ENCODE peak calls at places on chromosomes 6 and 20, in five cellular contexts. S is neural progenitor cell, B is uterus, A is right atrium auricular region, Z is OCI-LY7. L is an unnamed sample.
A peak's percentile ranks its signal among the peaks of the same experiment; 100 is the strongest.

GRCh38 chr20:35145141-35145564 is 2.0 kb downstream of the EDEM2 start:
- DNase-seq in S (peak; percentile 75), B (peak; percentile 45), A (no peak), Z (peak; percentile 81), L (no peak)

GRCh38 chr6:106973018-106973840 is 1.3 kb downstream of the CD24 start:
- DNase-seq in S (peak; percentile 74), B (no peak), A (no peak), Z (peak; percentile 63), L (no peak)

GRCh38 chr6:134217110-134217509 is 100.8 kb downstream of the SGK1 start:
- DNase-seq in S (no peak), B (no peak), A (no peak), Z (no peak), L (no peak)

GRCh38 chr6:157328108-157328692 is 4.9 kb upstream of the TMEM242 start:
- DNase-seq in S (no peak), B (no peak), A (no peak), Z (no peak), L (no peak)

GRCh38 chr6:5287205-5287965 is 26.1 kb downstream of the FARS2 start:
- DNase-seq in S (no peak), B (no peak), A (no peak), Z (no peak), L (no peak)

GRCh38 chr20:47274449-47275108 is 81.9 kb downstream of the ZMYND8 start:
- DNase-seq in S (no peak), B (no peak), A (no peak), Z (no peak), L (no peak)

GRCh38 chr20:6673071-6673470 is 94.4 kb upstream of the BMP2 start:
- DNase-seq in S (no peak), B (no peak), A (no peak), Z (no peak), L (no peak)

GRCh38 chr20:64044484-64045247 is 4.8 kb downstream of the SOX18 start:
- DNase-seq in S (no peak), B (no peak), A (no peak), Z (no peak), L (no peak)

GRCh38 chr6:125078602-125079321 is 74.8 kb upstream of the TPD52L1 start:
- DNase-seq in S (no peak), B (no peak), A (no peak), Z (no peak), L (no peak)

GRCh38 chr20:51446656-51447055 is 95.9 kb downstream of the NFATC2 start:
- DNase-seq in S (no peak), B (peak; percentile 69), A (no peak), Z (no peak), L (no peak)

GRCh38 chr20:13028001-13028400 is 19.2 kb downstream of the SPTLC3 start:
- DNase-seq in S (no peak), B (no peak), A (no peak), Z (no peak), L (no peak)

GRCh38 chr6:135909737-135910387 is 58.4 kb downstream of the PDE7B start:
- DNase-seq in S (peak; percentile 84), B (no peak), A (no peak), Z (peak; percentile 59), L (no peak)

GRCh38 chr6:134415681-134416080 is 97.8 kb upstream of the SGK1 start:
- DNase-seq in S (no peak), B (no peak), A (no peak), Z (no peak), L (no peak)

GRCh38 chr20:38224534-38224933 is 36.0 kb downstream of the KIAA1755 start:
- DNase-seq in S (no peak), B (no peak), A (no peak), Z (no peak), L (no peak)

GRCh38 chr20:32514760-32515159 is 70.4 kb downstream of the NOL4L start:
- DNase-seq in S (no peak), B (no peak), A (no peak), Z (no peak), L (no peak)

GRCh38 chr6:34888874-34889555 is at the start of gene ANKS1A:
- DNase-seq in S (peak; percentile 91), B (peak; percentile 79), A (peak; percentile 71), Z (peak; percentile 83), L (peak; percentile 84)

GRCh38 chr20:58246346-58246745 is 17.9 kb upstream of the ANKRD60 start:
- DNase-seq in S (peak; percentile 42), B (no peak), A (no peak), Z (no peak), L (no peak)

GRCh38 chr6:37514377-37514776 is 14.7 kb upstream of the CCDC167 start:
- DNase-seq in S (no peak), B (no peak), A (no peak), Z (no peak), L (no peak)

GRCh38 chr6:146650799-146651481 is 52.2 kb downstream of the ADGB start:
- DNase-seq in S (no peak), B (no peak), A (no peak), Z (no peak), L (no peak)

GRCh38 chr6:85449818-85450577 is at the start of gene NT5E:
- DNase-seq in S (peak; percentile 70), B (peak; percentile 74), A (peak; percentile 80), Z (no peak), L (peak; percentile 74)

GRCh38 chr6:12892201-12892600 is 175.6 kb downstream of the PHACTR1 start:
- DNase-seq in S (no peak), B (no peak), A (no peak), Z (no peak), L (no peak)

GRCh38 chr20:53384392-53384791 is 209.2 kb downstream of the ZNF217 start:
- DNase-seq in S (no peak), B (no peak), A (no peak), Z (no peak), L (no peak)

GRCh38 chr6:85866373-85866740 is 223.7 kb upstream of the SYNCRIP start:
- DNase-seq in S (no peak), B (peak; percentile 42), A (no peak), Z (no peak), L (no peak)

GRCh38 chr6:12030993-12031550 is 19.0 kb downstream of the HIVEP1 start:
- DNase-seq in S (no peak), B (no peak), A (no peak), Z (no peak), L (no peak)

GRCh38 chr20:64222273-64222672 is 33.3 kb upstream of the PCMTD2 start:
- DNase-seq in S (no peak), B (no peak), A (no peak), Z (no peak), L (no peak)

DNA sequence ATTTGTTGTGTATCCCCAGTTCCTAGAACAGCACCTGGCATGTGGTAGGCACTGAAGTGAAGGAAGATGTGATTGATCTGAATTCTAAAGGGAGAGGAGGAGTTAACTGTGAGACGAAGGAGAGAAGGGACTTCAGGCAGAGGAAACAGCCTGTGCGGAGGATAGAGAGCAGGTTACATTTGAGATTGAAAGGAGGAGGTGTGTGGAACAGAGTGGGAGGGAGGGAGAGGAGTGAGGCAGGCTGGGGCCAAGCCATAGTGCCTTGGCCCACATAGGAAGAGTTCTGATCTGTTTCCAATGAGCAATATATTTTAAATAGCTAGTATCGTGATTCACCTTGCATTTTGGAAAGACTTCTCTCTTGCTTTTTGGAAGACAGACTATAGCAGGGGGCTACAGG is 13.9 kb upstream of the MROH8 start:
- DNase-seq in S (no peak), B (no peak), A (no peak), Z (no peak), L (no peak)
- H3K4me1 ChIP-seq in S (peaks cover 31% of the 10 kb centered on the region), B (peaks cover 6% of the 10 kb centered on the region), A (peaks cover 29% of the 10 kb centered on the region), Z (peaks cover 28% of the 10 kb centered on the region), L (peaks cover 57% of the 10 kb centered on the region)

DNA sequence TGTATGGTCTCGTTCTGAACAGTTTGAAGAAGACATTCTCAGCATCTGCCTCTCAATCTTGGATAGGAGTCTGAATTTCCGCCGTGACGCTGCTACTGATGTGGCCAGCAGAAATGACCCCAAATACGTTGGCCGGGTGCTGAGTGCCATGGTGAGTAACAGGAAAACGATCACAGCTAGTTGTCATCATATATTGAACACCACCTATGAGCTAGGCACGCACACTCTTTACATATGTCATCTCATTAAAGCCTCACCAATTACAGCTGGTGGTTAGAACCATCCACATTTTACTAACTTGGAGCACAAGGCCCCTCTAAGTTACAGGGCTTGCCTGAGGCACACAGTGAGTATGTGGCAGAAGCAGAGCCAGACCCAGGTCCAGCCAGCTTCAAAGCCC is 17.1 kb downstream of the TGM3 start:
- DNase-seq in S (no peak), B (no peak), A (no peak), Z (no peak), L (no peak)
- H3K4me1 ChIP-seq in S (no peaks in the 10 kb centered on the region), B (no peaks in the 10 kb centered on the region), A (no peaks in the 10 kb centered on the region), Z (no peaks in the 10 kb centered on the region), L (no peaks in the 10 kb centered on the region)

GRCh38 chr6:10402648-10403311 is 12.1 kb downstream of the TFAP2A start:
- DNase-seq in S (no peak), B (no peak), A (no peak), Z (no peak), L (no peak)

GRCh38 chr6:10403385-10404106 is 11.3 kb downstream of the TFAP2A start:
- DNase-seq in S (no peak), B (no peak), A (no peak), Z (no peak), L (no peak)

GRCh38 chr6:10404107-10404798 is 10.6 kb downstream of the TFAP2A start:
- DNase-seq in S (peak; percentile 99), B (peak; percentile 76), A (peak; percentile 73), Z (peak; percentile 97), L (peak; percentile 81)

GRCh38 chr6:10406556-10406955 is 8.3 kb downstream of the TFAP2A start:
- DNase-seq in S (no peak), B (no peak), A (no peak), Z (no peak), L (no peak)

GRCh38 chr6:10404799-10405524 is 9.9 kb downstream of the TFAP2A start:
- DNase-seq in S (no peak), B (no peak), A (peak; percentile 38), Z (no peak), L (no peak)
- H3K4me1 ChIP-seq in S (no peaks in the 10 kb centered on the region), B (peaks cover 5% of the 10 kb centered on the region), A (peaks cover 14% of the 10 kb centered on the region), Z (peaks cover 15% of the 10 kb centered on the region), L (peaks cover 13% of the 10 kb centered on the region)

GRCh38 chr6:41071501-41071922 is 644 bp downstream of the OARD1 start:
- DNase-seq in S (no peak), B (no peak), A (no peak), Z (peak; percentile 79), L (no peak)

GRCh38 chr6:41063884-41064285 is 8.3 kb downstream of the OARD1 start:
- DNase-seq in S (no peak), B (no peak), A (no peak), Z (no peak), L (no peak)

GRCh38 chr6:41065550-41066026 is 6.6 kb downstream of the OARD1 start:
- DNase-seq in S (no peak), B (no peak), A (no peak), Z (no peak), L (no peak)

GRCh38 chr6:41064841-41065240 is 7.3 kb downstream of the OARD1 start:
- DNase-seq in S (no peak), B (no peak), A (no peak), Z (no peak), L (no peak)

GRCh38 chr6:41066867-41067304 is 5.3 kb downstream of the OARD1 start:
- DNase-seq in S (peak; percentile 75), B (peak; percentile 72), A (peak; percentile 85), Z (peak; percentile 74), L (peak; percentile 63)
- H3K4me1 ChIP-seq in S (peaks cover 11% of the 10 kb centered on the region), B (no peaks in the 10 kb centered on the region), A (peaks cover 30% of the 10 kb centered on the region), Z (peaks cover 11% of the 10 kb centered on the region), L (peaks cover 65% of the 10 kb centered on the region)

GRCh38 chr6:44003345-44004061 is 123.7 kb downstream of the MRPL14 start:
- DNase-seq in S (peak; percentile 45), B (no peak), A (no peak), Z (no peak), L (no peak)
- H3K4me1 ChIP-seq in S (peaks cover 48% of the 10 kb centered on the region), B (peaks cover 6% of the 10 kb centered on the region), A (peaks cover 30% of the 10 kb centered on the region), Z (peaks cover 15% of the 10 kb centered on the region), L (peaks cover 51% of the 10 kb centered on the region)

GRCh38 chr6:33313709-33314514 is at the start of gene TAPBP:
- DNase-seq in S (peak; percentile 50), B (peak; percentile 63), A (no peak), Z (peak; percentile 84), L (peak; percentile 56)
- H3K4me1 ChIP-seq in S (peaks cover 24% of the 10 kb centered on the region), B (peaks cover 5% of the 10 kb centered on the region), A (peaks cover 52% of the 10 kb centered on the region), Z (peaks cover 38% of the 10 kb centered on the region), L (peaks cover 82% of the 10 kb centered on the region)